ENCODE peak calls at places on chromosome 1, in five cellular contexts. One of them, this sample, is unnamed.

GRCh38 chr1:198833706-198834497 is 195.1 kb downstream of the PTPRC start:
- DNase-seq in AG09309: no peak
- DNase-seq in stimulated activated naive B cell treated with anti-CD40 and anti-IgM and Interleukin-4, amounts not matched to agents 10 μg/mL and 1 μg/mL and 100 μg/mL, for 72 hours: no peak
- DNase-seq in KBM-7: no peak
- DNase-seq in NB4: no peak
- DNase-seq in this sample: no peak

GRCh38 chr1:195754874-195755273 is 853.4 kb downstream of the KCNT2 start:
- DNase-seq in AG09309: no peak
- DNase-seq in stimulated activated naive B cell treated with anti-CD40 and anti-IgM and Interleukin-4, amounts not matched to agents 10 μg/mL and 1 μg/mL and 100 μg/mL, for 72 hours: no peak
- DNase-seq in NB4: no peak
- DNase-seq in KBM-7: no peak
- DNase-seq in this sample: no peak

GRCh38 chr1:119188926-119189325 is 48.5 kb upstream of the WARS2 start:
- DNase-seq in stimulated activated naive B cell treated with anti-CD40 and anti-IgM and Interleukin-4, amounts not matched to agents 10 μg/mL and 1 μg/mL and 100 μg/mL, for 72 hours: no peak
- DNase-seq in NB4: no peak
- DNase-seq in AG09309: no peak
- DNase-seq in KBM-7: no peak
- DNase-seq in this sample: no peak

GRCh38 chr1:154943649-154944421 is 7.3 kb upstream of the PMVK start:
- DNase-seq in stimulated activated naive B cell treated with anti-CD40 and anti-IgM and Interleukin-4, amounts not matched to agents 10 μg/mL and 1 μg/mL and 100 μg/mL, for 72 hours: no peak
- DNase-seq in AG09309: no peak
- DNase-seq in KBM-7: peak; percentile 81
- DNase-seq in NB4: peak; percentile 84
- DNase-seq in this sample: peak; percentile 21

GRCh38 chr1:225710804-225711203 is 57.9 kb upstream of the ENAH start:
- DNase-seq in KBM-7: no peak
- DNase-seq in AG09309: no peak
- DNase-seq in NB4: peak; percentile 9
- DNase-seq in stimulated activated naive B cell treated with anti-CD40 and anti-IgM and Interleukin-4, amounts not matched to agents 10 μg/mL and 1 μg/mL and 100 μg/mL, for 72 hours: no peak
- DNase-seq in this sample: no peak

GRCh38 chr1:119674835-119675289 is 26.8 kb upstream of the ZNF697 start:
- DNase-seq in KBM-7: no peak
- DNase-seq in NB4: peak; percentile 69
- DNase-seq in AG09309: peak; percentile 68
- DNase-seq in stimulated activated naive B cell treated with anti-CD40 and anti-IgM and Interleukin-4, amounts not matched to agents 10 μg/mL and 1 μg/mL and 100 μg/mL, for 72 hours: peak; percentile 11
- DNase-seq in this sample: no peak

GRCh38 chr1:51294566-51295184 is 35.7 kb downstream of the TTC39A start:
- DNase-seq in stimulated activated naive B cell treated with anti-CD40 and anti-IgM and Interleukin-4, amounts not matched to agents 10 μg/mL and 1 μg/mL and 100 μg/mL, for 72 hours: no peak
- DNase-seq in KBM-7: peak; percentile 46
- DNase-seq in AG09309: no peak
- DNase-seq in NB4: peak; percentile 38
- DNase-seq in this sample: no peak

GRCh38 chr1:35894183-35894582 is 11.2 kb downstream of the AGO1 start:
- DNase-seq in NB4: peak; percentile 80
- DNase-seq in KBM-7: peak; percentile 72
- DNase-seq in AG09309: no peak
- DNase-seq in stimulated activated naive B cell treated with anti-CD40 and anti-IgM and Interleukin-4, amounts not matched to agents 10 μg/mL and 1 μg/mL and 100 μg/mL, for 72 hours: peak; percentile 72
- DNase-seq in this sample: no peak

GRCh38 chr1:82260051-82260450 is 459.3 kb downstream of the ADGRL2 start:
- DNase-seq in AG09309: no peak
- DNase-seq in NB4: no peak
- DNase-seq in stimulated activated naive B cell treated with anti-CD40 and anti-IgM and Interleukin-4, amounts not matched to agents 10 μg/mL and 1 μg/mL and 100 μg/mL, for 72 hours: no peak
- DNase-seq in KBM-7: no peak
- DNase-seq in this sample: no peak

This sample was measured in activated T-helper 9 cell treated with anti-CD3 and anti-CD28 coated beads, Interleukin-2, amount 50 U/mL, for 16 hours.